ENCODE peak calls at places on chromosomes 4 and X, in seven cellular contexts. G, T, S, B, W, E and J are unnamed samples.

GRCh38 chr4:70313736-70314135 is 21.0 kb upstream of the CABS1 start:
- DNase-seq in S (no peak), G (no peak), W (no peak), E (no peak), B (no peak), T (no peak), J (no peak)

GRCh38 chrX:95427389-95427788 is 1257.3 kb upstream of the DIAPH2 start:
- DNase-seq in G (no peak), T (no peak), S (no peak), E (no peak), W (no peak), B (peak; percentile 13), J (no peak)

GRCh38 chrX:145003443-145003842 is 243.9 kb upstream of the SPANXN1 start:
- DNase-seq in T (no peak), W (no peak), B (peak; percentile 47), S (no peak), E (no peak), G (no peak), J (no peak)

GRCh38 chr4:184434496-184435066 is 39.8 kb downstream of the IRF2 start:
- DNase-seq in T (no peak), S (no peak), G (no peak), E (no peak), B (no peak), W (no peak), J (no peak)

GRCh38 chr4:189302719-189303118 is 638.0 kb upstream of the FRG1 start:
- DNase-seq in E (no peak), G (no peak), T (no peak), S (no peak), B (no peak), W (no peak), J (no peak)

GRCh38 chr4:108743021-108743420 is 19.8 kb downstream of the ETNPPL start:
- DNase-seq in S (peak; percentile 28), G (no peak), T (no peak), W (peak; percentile 37), E (no peak), B (no peak), J (no peak)

GRCh38 chr4:3041192-3042142 is 32.9 kb downstream of the HTT-AS start:
- DNase-seq in E (peak; percentile 79), W (peak; percentile 55), B (peak; percentile 70), T (no peak), S (no peak), G (peak; percentile 35), J (peak; percentile 15)

GRCh38 chrX:9019151-9019550 is 14.8 kb downstream of the FAM9B start:
- DNase-seq in T (no peak), S (no peak), E (no peak), G (no peak), B (peak; percentile 4), W (no peak), J (no peak)

GRCh38 chr4:73378887-73379286 is 25.2 kb upstream of the ALB start:
- DNase-seq in S (no peak), G (no peak), E (no peak), B (no peak), T (no peak), W (no peak), J (no peak)

GRCh38 chr4:23773884-23774636 is 115.8 kb downstream of the PPARGC1A start:
- DNase-seq in S (no peak), T (no peak), E (no peak), G (no peak), W (no peak), B (no peak), J (no peak)

GRCh38 chrX:104665691-104666090 is 99.7 kb downstream of the IL1RAPL2 start:
- DNase-seq in S (no peak), W (no peak), G (no peak), E (no peak), B (no peak), T (no peak), J (no peak)

GRCh38 chrX:104670051-104670450 is 104.1 kb downstream of the IL1RAPL2 start:
- DNase-seq in T (no peak), W (no peak), G (peak; percentile 35), B (no peak), E (no peak), S (no peak), J (no peak)

GRCh38 chrX:104669063-104669462 is 103.1 kb downstream of the IL1RAPL2 start:
- DNase-seq in T (no peak), E (no peak), S (no peak), W (no peak), G (no peak), B (no peak), J (no peak)

GRCh38 chrX:104662694-104663093 is 96.7 kb downstream of the IL1RAPL2 start:
- DNase-seq in T (no peak), B (no peak), S (no peak), E (no peak), W (no peak), G (no peak), J (no peak)

DNA sequence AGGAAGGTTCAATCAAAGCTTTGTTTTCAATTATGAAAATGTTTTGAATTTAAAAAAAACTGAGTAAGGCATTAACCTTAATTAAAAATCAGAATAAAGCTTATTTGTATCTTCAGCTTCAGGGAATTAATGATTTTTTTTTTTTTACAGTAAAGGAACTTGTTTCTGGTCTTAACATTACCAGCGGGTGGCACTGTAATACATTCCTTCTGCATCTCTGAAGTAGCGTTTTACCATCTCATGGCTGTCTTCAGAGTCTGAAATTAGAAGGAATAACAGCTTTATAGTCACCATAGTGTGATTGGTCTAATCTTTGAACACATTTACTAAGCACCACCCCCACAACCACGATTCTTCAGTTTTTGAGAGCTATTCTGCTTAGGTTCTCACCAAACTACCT is 102.6 kb downstream of the IL1RAPL2 start:
- DNase-seq in B (peak; percentile 7), S (peak; percentile 37), W (no peak), T (no peak), E (no peak), G (no peak), J (no peak)
- TF ChIP-seq CTCF in B (no peak), S (no peak), W (peak; percentile 42), T (no peak), E (no peak), G (no peak), J (no peak)

GRCh38 chrX:128106630-128107029 is 54.4 kb upstream of the ACTRT1 start:
- DNase-seq in S (peak; percentile 41), W (peak; percentile 28), G (no peak), T (no peak), E (no peak), B (peak; percentile 0), J (no peak)
- TF ChIP-seq CTCF in S (no peak), W (peak; percentile 75), G (no peak), T (no peak), E (no peak), B (no peak), J (no peak)

DNA sequence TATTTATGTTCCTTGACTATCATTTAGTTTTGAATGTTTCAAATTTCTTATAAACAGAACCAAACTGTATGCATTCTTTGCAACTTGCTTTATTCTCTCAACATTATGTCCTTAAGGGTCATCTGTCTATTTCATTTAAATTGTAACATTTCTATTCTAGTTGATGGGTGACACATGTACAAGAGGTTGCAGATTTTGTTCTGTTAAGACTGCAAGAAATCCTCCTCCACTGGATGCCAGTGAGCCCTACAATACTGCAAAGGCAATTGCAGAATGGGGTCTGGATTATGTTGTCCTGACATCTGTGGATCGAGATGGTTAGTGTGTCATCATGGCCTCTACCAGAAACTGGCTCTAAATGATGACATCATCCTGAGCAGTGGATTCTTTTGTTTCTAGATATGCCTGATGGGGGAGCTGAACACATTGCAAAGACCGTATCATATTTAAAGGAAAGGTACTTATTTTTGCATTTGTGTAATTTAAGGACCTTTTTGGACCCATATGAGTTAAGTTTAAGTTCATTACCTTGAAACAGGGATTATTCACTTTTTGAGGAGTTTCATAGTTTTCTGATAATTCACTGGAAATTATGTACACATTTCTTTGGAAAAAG is 6.1 kb downstream of the LIAS start:
- DNase-seq in E (no peak), W (no peak), B (peak; percentile 90), T (peak; percentile 38), S (peak; percentile 35), G (no peak), J (no peak)
- TF ChIP-seq CTCF in E (no peak), W (no peak), B (peak; percentile 11), T (no peak), S (peak; percentile 32), G (no peak), J (no peak)

GRCh38 chr4:106618920-106619319 is 250.3 kb upstream of the GIMD1 start:
- DNase-seq in W (no peak), G (no peak), T (no peak), B (peak; percentile 26), E (no peak), S (no peak), J (no peak)
- TF ChIP-seq CTCF in W (peak; percentile 60), G (no peak), T (no peak), B (no peak), E (no peak), S (no peak), J (no peak)

GRCh38 chrX:147832707-147833348 is 78.9 kb upstream of the FMR1 start:
- DNase-seq in E (no peak), T (no peak), G (no peak), S (no peak), W (no peak), B (no peak), J (no peak)

DNA sequence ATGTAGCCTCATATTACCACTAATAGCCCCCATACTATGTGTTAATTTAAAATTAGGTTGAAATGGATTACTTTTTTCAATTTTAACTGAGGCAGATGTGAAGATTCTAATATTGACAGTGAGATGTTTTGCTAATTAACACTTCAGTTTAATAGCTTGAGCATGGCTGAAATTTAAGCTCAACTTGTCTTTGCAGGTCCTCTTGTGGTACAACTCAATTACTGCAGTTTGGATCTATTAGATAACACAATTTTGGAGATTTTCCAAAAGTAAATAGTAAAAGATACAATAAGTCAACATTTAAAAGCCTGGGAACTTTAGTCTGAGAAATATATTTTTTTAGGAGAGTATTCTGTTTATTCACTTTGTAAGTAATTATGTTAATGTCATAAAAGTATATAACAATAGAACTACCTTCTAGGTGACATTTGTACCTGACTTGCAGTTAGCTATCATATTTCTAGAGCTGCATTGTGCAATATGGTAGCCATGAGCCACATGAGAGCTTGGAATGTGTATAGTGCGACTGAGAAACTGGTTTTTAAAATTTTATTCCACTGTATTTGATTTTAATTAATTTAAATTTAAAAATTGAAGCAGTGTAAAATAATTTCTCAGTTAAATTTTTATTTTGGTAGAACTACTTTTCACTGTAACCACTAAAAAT is 73.1 kb upstream of the FMR1 start:
- DNase-seq in T (no peak), S (no peak), G (no peak), E (no peak), B (peak; percentile 11), W (no peak), J (no peak)
- TF ChIP-seq CTCF in T (peak; percentile 7), S (no peak), G (no peak), E (peak; percentile 29), B (peak; percentile 6), W (peak; percentile 71), J (peak; percentile 20)

DNA sequence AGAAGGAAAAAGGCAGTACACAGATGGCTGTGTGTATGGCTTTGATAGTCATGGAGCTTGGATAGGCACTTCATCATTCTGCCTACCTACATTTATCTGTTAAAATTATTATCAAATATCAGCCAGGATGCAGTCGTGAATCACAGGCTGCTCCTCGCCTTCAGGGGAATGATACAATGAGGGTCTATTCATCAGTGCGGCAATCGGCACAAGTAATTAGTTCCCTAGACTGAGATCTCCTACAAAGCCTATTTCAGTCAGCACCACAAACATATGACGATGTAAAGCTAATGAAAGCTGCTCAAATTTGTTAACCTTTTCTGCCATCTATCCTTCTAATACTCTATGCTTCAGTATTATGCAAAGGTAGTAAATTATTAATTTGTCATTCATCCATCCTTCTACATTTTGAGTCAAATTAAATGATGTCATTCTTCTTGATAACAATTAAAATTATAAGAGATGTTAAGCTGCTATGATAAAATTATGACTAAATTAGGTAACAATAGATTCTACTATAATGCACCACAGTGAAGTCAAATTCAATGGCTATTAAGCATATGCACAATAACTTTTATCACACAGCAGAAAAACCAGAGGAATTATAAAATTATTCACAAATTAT is 19.0 kb downstream of the MAB21L2 start:
- DNase-seq in E (no peak), B (no peak), G (no peak), T (no peak), S (no peak), W (no peak), J (no peak)
- TF ChIP-seq CTCF in E (no peak), B (no peak), G (no peak), T (no peak), S (no peak), W (no peak), J (no peak)